ENCODE peak calls at places on chromosomes 1 and 21, in five cellular contexts. K, O, S, A and Q are unnamed samples.

GRCh38 chr21:35046223-35046690 is 2.8 kb downstream of the RUNX1 start:
- DNase-seq in A (no peak), S (no peak), O (no peak), K (no peak), Q (no peak)

GRCh38 chr21:26529556-26529955 is 43.5 kb downstream of the CYYR1 start:
- DNase-seq in S (no peak), A (no peak), O (no peak), K (no peak), Q (no peak)

GRCh38 chr21:36297555-36297937 is 22.5 kb upstream of the MORC3 start:
- DNase-seq in O (no peak), K (no peak), A (no peak), S (no peak), Q (no peak)

GRCh38 chr1:169892819-169893644 is 664 bp downstream of the SCYL3 start:
- DNase-seq in S (no peak), A (peak; percentile 41), K (no peak), O (no peak), Q (no peak)

GRCh38 chr1:245742891-245743290 is 588.1 kb downstream of the KIF26B start:
- DNase-seq in S (no peak), O (no peak), K (no peak), A (no peak), Q (no peak)

GRCh38 chr1:56180806-56181205 is 398.6 kb downstream of the PLPP3 start:
- DNase-seq in S (no peak), A (no peak), O (no peak), K (no peak), Q (no peak)

GRCh38 chr21:46002841-46003574 is 21.4 kb downstream of the COL6A1 start:
- DNase-seq in A (no peak), K (no peak), S (peak; percentile 22), O (no peak), Q (no peak)

GRCh38 chr1:91844862-91845528 is 41.0 kb downstream of the TGFBR3 start:
- DNase-seq in O (peak; percentile 90), S (peak; percentile 27), K (peak; percentile 90), A (no peak), Q (peak; percentile 69)